ENCODE peak calls at places on chromosomes 16 and 17, in eight cellular contexts. L is CD8-positive, alpha-beta memory T cell; P is AG08395; M is LoVo; V is left colon; N is AG20443; G is stimulated activated CD8-positive, alpha-beta memory T cell treated with anti-CD3 and anti-CD28 coated beads, Interleukin-4, amount 100 ng/mL, for 4 hours; T is thyroid gland. U is an unnamed sample.
A peak's percentile ranks its signal among the peaks of the same experiment; 100 is the strongest.

GRCh38 chr17:42249681-42250446 is 26.3 kb downstream of the STAT5B start:
- DNase-seq in L (no peak), P (no peak), M (no peak), V (no peak), N (no peak), G (no peak), T (no peak), U (no peak)

GRCh38 chr17:2393954-2394749 is 6.7 kb downstream of the MNT start:
- DNase-seq in L (no peak), P (no peak), M (no peak), V (peak; percentile 44), N (no peak), G (no peak), T (no peak), U (no peak)

GRCh38 chr17:54269886-54270285 is 447.2 kb downstream of the KIF2B start:
- DNase-seq in L (no peak), P (no peak), M (no peak), V (no peak), N (no peak), G (no peak), T (no peak), U (no peak)

GRCh38 chr17:81090361-81091133 is 55.6 kb downstream of the BAIAP2 start:
- DNase-seq in L (peak; percentile 18), P (peak; percentile 53), M (no peak), V (peak; percentile 72), N (peak; percentile 64), G (no peak), T (no peak), U (peak; percentile 49)

GRCh38 chr16:14056970-14057369 is 14.1 kb upstream of the MRTFB start:
- DNase-seq in L (no peak), P (no peak), M (no peak), V (no peak), N (no peak), G (no peak), T (no peak), U (no peak)

GRCh38 chr16:78275420-78275819 is 176.0 kb downstream of the WWOX start:
- DNase-seq in L (no peak), P (no peak), M (no peak), V (no peak), N (no peak), G (no peak), T (no peak), U (no peak)

GRCh38 chr17:8946476-8946875 is 19.0 kb downstream of the PIK3R5 start:
- DNase-seq in L (no peak), P (peak; percentile 13), M (no peak), V (no peak), N (no peak), G (no peak), T (no peak), U (no peak)

GRCh38 chr16:70380205-70380918 is 33.7 kb downstream of the DDX19A start:
- DNase-seq in L (peak; percentile 49), P (peak; percentile 84), M (peak; percentile 50), V (peak; percentile 61), N (peak; percentile 86), G (peak; percentile 64), T (peak; percentile 55), U (no peak)

GRCh38 chr17:57357830-57358426 is 101.6 kb downstream of the MSI2 start:
- DNase-seq in L (no peak), P (no peak), M (no peak), V (no peak), N (no peak), G (no peak), T (peak; percentile 17), U (peak; percentile 93)

GRCh38 chr17:63646492-63646815 is 24.2 kb downstream of the MAP3K3 start:
- DNase-seq in L (no peak), P (no peak), M (no peak), V (no peak), N (no peak), G (no peak), T (no peak), U (no peak)

GRCh38 chr17:49494937-49495841 is at the start of gene NGFR:
- DNase-seq in L (peak; percentile 46), P (peak; percentile 64), M (peak; percentile 38), V (peak; percentile 32), N (peak; percentile 83), G (no peak), T (peak; percentile 14), U (peak; percentile 65)

GRCh38 chr17:49210158-49211029 is at the start of the genes ABI3 and GNGT2:
- DNase-seq in L (peak; percentile 53), P (peak; percentile 40), M (no peak), V (peak; percentile 54), N (no peak), G (no peak), T (peak; percentile 20), U (no peak)

GRCh38 chr16:67726106-67727034 is 7.3 kb upstream of the GFOD2 start:
- DNase-seq in L (no peak), P (no peak), M (no peak), V (no peak), N (peak; percentile 49), G (no peak), T (peak; percentile 13), U (no peak)

GRCh38 chr17:44919885-44920564 is 4.7 kb upstream of the GFAP start:
- DNase-seq in L (peak; percentile 17), P (peak; percentile 90), M (peak; percentile 72), V (peak; percentile 78), N (peak; percentile 93), G (peak; percentile 18), T (peak; percentile 93), U (peak; percentile 91)

GRCh38 chr17:33674685-33675084 is 381.6 kb upstream of the ASIC2 start:
- DNase-seq in L (peak; percentile 10), P (peak; percentile 74), M (peak; percentile 47), V (peak; percentile 50), N (peak; percentile 88), G (peak; percentile 8), T (peak; percentile 58), U (peak; percentile 59)

GRCh38 chr17:61757168-61757567 is 106.2 kb downstream of the BRIP1 start:
- DNase-seq in L (no peak), P (no peak), M (no peak), V (no peak), N (no peak), G (no peak), T (no peak), U (no peak)

GRCh38 chr17:83057793-83058477 is 21.5 kb upstream of the METRNL start:
- DNase-seq in L (no peak), P (no peak), M (no peak), V (no peak), N (no peak), G (no peak), T (peak; percentile 92), U (no peak)

GRCh38 chr17:75985986-75986385 is 6.9 kb downstream of the TEN1 start:
- DNase-seq in L (no peak), P (no peak), M (no peak), V (no peak), N (no peak), G (no peak), T (no peak), U (no peak)

GRCh38 chr17:60354223-60354622 is 37.7 kb downstream of the USP32 start:
- DNase-seq in L (no peak), P (peak; percentile 75), M (no peak), V (no peak), N (peak; percentile 61), G (no peak), T (no peak), U (no peak)

GRCh38 chr17:82449136-82449882 is 1.2 kb downstream of the CYBC1 start:
- DNase-seq in L (peak; percentile 73), P (no peak), M (no peak), V (peak; percentile 72), N (peak; percentile 2), G (peak; percentile 44), T (no peak), U (no peak)

GRCh38 chr17:80758793-80759673 is 214.4 kb downstream of the RPTOR start:
- DNase-seq in L (no peak), P (peak; percentile 32), M (no peak), V (no peak), N (peak; percentile 32), G (no peak), T (no peak), U (no peak)

GRCh38 chr17:29060475-29060874 is 17.5 kb downstream of the PIPOX start:
- DNase-seq in L (no peak), P (no peak), M (no peak), V (no peak), N (no peak), G (no peak), T (no peak), U (no peak)

GRCh38 chr17:4509923-4510614 is 11.4 kb downstream of the SPNS2 start:
- DNase-seq in L (no peak), P (no peak), M (no peak), V (no peak), N (no peak), G (no peak), T (no peak), U (no peak)

U was measured in T47D.